ENCODE peak calls at places on chromosome 16, in four cellular contexts. One of them, this sample, is unnamed. For H3K4me1, the result is how much of the 10 kb centered on the place peaks cover.

GRCh38 chr16:65176603-65177002 is 54.7 kb upstream of the CDH11 start:
- ATAC-seq in HepG2: no peak
- ATAC-seq in K562: no peak
- ATAC-seq in upper lobe of left lung: peak
- ATAC-seq in this sample: peak

GRCh38 chr16:65117701-65118448 is 4.0 kb downstream of the CDH11 start:
- ATAC-seq in HepG2: peak
- ATAC-seq in K562: peak
- ATAC-seq in upper lobe of left lung: peak
- ATAC-seq in this sample: peak

GRCh38 chr16:31861415-31861814 is 12.2 kb upstream of the ZNF267 start:
- ATAC-seq in HepG2: no peak
- ATAC-seq in K562: no peak
- ATAC-seq in upper lobe of left lung: no peak
- ATAC-seq in this sample: no peak

GRCh38 chr16:58399718-58400633 is 7.7 kb downstream of the GINS3 start:
- ATAC-seq in HepG2: no peak
- ATAC-seq in K562: no peak
- ATAC-seq in upper lobe of left lung: no peak
- ATAC-seq in this sample: no peak

GRCh38 chr16:3264137-3265036 is 8.0 kb upstream of the MEFV start:
- ATAC-seq in HepG2: peak
- ATAC-seq in K562: peak
- ATAC-seq in upper lobe of left lung: peak
- ATAC-seq in this sample: peak

GRCh38 chr16:21260870-21261791 is 17.0 kb downstream of the CRYM start:
- ATAC-seq in HepG2: peak
- ATAC-seq in K562: peak
- ATAC-seq in upper lobe of left lung: peak
- ATAC-seq in this sample: no peak

GRCh38 chr16:55569025-55569424 is 2.5 kb downstream of the CAPNS2 start:
- ATAC-seq in HepG2: no peak
- ATAC-seq in K562: no peak
- ATAC-seq in upper lobe of left lung: peak
- ATAC-seq in this sample: no peak

GRCh38 chr16:1325673-1326371 is 7.6 kb upstream of the BAIAP3 start:
- ATAC-seq in HepG2: peak
- ATAC-seq in K562: peak
- ATAC-seq in upper lobe of left lung: peak
- ATAC-seq in this sample: no peak

GRCh38 chr16:3029499-3030127 is 5.8 kb downstream of the THOC6 start:
- ATAC-seq in HepG2: peak
- ATAC-seq in K562: peak
- ATAC-seq in upper lobe of left lung: peak
- ATAC-seq in this sample: no peak

GRCh38 chr16:29025218-29025617 is 40.4 kb downstream of the LAT start:
- ATAC-seq in HepG2: no peak
- ATAC-seq in K562: peak
- ATAC-seq in upper lobe of left lung: no peak
- ATAC-seq in this sample: no peak

GRCh38 chr16:67433131-67433719 is 2.3 kb downstream of the HSD11B2 start:
- ATAC-seq in HepG2: no peak
- ATAC-seq in K562: no peak
- ATAC-seq in upper lobe of left lung: no peak
- ATAC-seq in this sample: no peak

GRCh38 chr16:67436640-67437193 is 5.8 kb downstream of the HSD11B2 start:
- ATAC-seq in HepG2: no peak
- ATAC-seq in K562: no peak
- ATAC-seq in upper lobe of left lung: no peak
- ATAC-seq in this sample: no peak

GRCh38 chr16:67437513-67437912 is 6.6 kb downstream of the HSD11B2 start:
- ATAC-seq in HepG2: no peak
- ATAC-seq in K562: no peak
- ATAC-seq in upper lobe of left lung: no peak
- ATAC-seq in this sample: no peak

GRCh38 chr16:67438098-67438791 is 7.3 kb downstream of the HSD11B2 start:
- ATAC-seq in HepG2: no peak
- ATAC-seq in K562: no peak
- ATAC-seq in upper lobe of left lung: no peak
- ATAC-seq in this sample: no peak

GRCh38 chr16:67435758-67436164 is 4.8 kb downstream of the HSD11B2 start:
- ATAC-seq in HepG2: no peak
- ATAC-seq in K562: no peak
- ATAC-seq in upper lobe of left lung: no peak
- ATAC-seq in this sample: no peak
- TF ChIP-seq POLR2AphosphoS5 in HepG2: no peak
- TF ChIP-seq POLR2AphosphoS5 in K562: no peak
- TF ChIP-seq POLR2AphosphoS5 in upper lobe of left lung: no peak
- TF ChIP-seq POLR2AphosphoS5 in this sample: no peak

GRCh38 chr16:24430937-24431760 is 108.2 kb upstream of the RBBP6 start:
- ATAC-seq in HepG2: no peak
- ATAC-seq in K562: no peak
- ATAC-seq in upper lobe of left lung: no peak
- ATAC-seq in this sample: no peak
- TF ChIP-seq EP300 in HepG2: no peak
- TF ChIP-seq EP300 in K562: no peak
- TF ChIP-seq EP300 in upper lobe of left lung: no peak
- TF ChIP-seq EP300 in this sample: no peak

GRCh38 chr16:89921131-89921698 is 1.9 kb upstream of the TUBB3 start:
- ATAC-seq in HepG2: peak
- ATAC-seq in K562: no peak
- ATAC-seq in upper lobe of left lung: no peak
- ATAC-seq in this sample: no peak

GRCh38 chr16:89922477-89922883 is 662 bp upstream of the TUBB3 start:
- ATAC-seq in HepG2: peak
- ATAC-seq in K562: peak
- ATAC-seq in upper lobe of left lung: peak
- ATAC-seq in this sample: peak

GRCh38 chr16:89921699-89922476 is 1.3 kb upstream of the TUBB3 start:
- ATAC-seq in HepG2: peak
- ATAC-seq in K562: peak
- ATAC-seq in upper lobe of left lung: peak
- ATAC-seq in this sample: peak

GRCh38 chr16:89919535-89920406 is 1.1 kb downstream of the MC1R start:
- ATAC-seq in HepG2: no peak
- ATAC-seq in K562: no peak
- ATAC-seq in upper lobe of left lung: no peak
- ATAC-seq in this sample: no peak

GRCh38 chr16:89920723-89921122 is 2.1 kb downstream of the MC1R start:
- ATAC-seq in HepG2: no peak
- ATAC-seq in K562: no peak
- ATAC-seq in upper lobe of left lung: no peak
- ATAC-seq in this sample: no peak
- H3K4me1 ChIP-seq in HepG2: half or more
- H3K4me1 ChIP-seq in K562: under half
- H3K4me1 ChIP-seq in upper lobe of left lung: half or more
- H3K4me1 ChIP-seq in this sample: half or more

GRCh38 chr16:85673529-85674417 is 15.0 kb downstream of the GINS2 start:
- ATAC-seq in HepG2: no peak
- ATAC-seq in K562: peak
- ATAC-seq in upper lobe of left lung: peak
- ATAC-seq in this sample: peak
- TF ChIP-seq POLR2AphosphoS5 in HepG2: no peak
- TF ChIP-seq POLR2AphosphoS5 in K562: peak
- TF ChIP-seq POLR2AphosphoS5 in upper lobe of left lung: peak
- TF ChIP-seq POLR2AphosphoS5 in this sample: peak

DNA sequence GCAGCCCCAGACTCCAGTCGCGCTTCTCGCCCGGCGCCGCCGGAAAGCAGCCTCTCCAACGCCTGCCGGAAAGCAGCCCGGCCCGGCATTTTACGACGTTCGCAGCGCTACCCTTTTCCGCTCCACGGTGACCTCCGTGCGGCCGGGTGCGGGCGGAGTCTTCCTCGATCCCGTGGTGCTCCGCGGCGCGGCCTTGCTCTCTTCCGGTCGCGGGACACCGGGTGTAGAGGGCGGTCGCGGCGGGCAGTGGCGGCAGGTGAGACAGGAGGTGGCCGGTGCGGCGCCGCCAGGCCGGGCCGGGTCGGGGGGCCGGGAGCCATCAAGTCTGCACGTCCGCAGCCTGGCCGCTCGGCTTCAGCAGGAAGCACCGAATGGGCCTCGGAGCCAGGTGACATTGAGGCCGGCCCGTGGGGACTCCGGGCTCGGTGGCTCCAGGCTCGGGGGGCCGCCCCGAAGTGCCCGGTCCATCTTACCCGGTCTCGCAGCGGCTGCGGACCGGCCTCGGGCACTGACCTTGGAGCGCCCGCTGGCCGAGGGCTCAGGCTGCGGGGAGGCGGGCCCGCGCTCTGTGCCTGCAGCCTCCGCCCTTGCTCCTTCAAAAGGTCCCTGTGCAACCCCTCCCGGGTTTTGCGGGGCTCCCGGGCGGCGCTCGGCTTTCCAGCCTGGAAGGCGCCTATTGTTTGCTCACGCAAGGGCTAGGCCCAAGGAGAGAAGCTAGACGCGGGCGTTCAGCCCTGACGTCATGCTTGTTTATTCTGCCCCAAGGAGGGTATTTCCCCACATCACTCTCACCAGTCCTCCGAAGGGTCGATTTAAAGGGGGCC is at the start of the genes COX4I1 and EMC8:
- ATAC-seq in HepG2: peak
- ATAC-seq in K562: peak
- ATAC-seq in upper lobe of left lung: peak
- ATAC-seq in this sample: peak
- TF ChIP-seq EP300 in HepG2: peak
- TF ChIP-seq EP300 in K562: no peak
- TF ChIP-seq EP300 in upper lobe of left lung: peak
- TF ChIP-seq EP300 in this sample: no peak